ENCODE peak calls at places on chromosomes 7 and 10, in five cellular contexts. S is tibial nerve, U is foreskin keratinocyte, H is astrocyte, C is left ventricle myocardium inferior. A is an unnamed sample.

GRCh38 chr10:64762861-64763260 is 1241.7 kb downstream of the REEP3 start:
- DNase-seq in C (no peak), U (no peak), H (no peak), S (no peak), A (no peak)

GRCh38 chr10:3126741-3127342 is 45.7 kb downstream of the PITRM1 start:
- DNase-seq in U (peak; percentile 50), H (no peak), C (peak; percentile 56), S (no peak), A (no peak)

GRCh38 chr10:77578583-77579227 is 58.9 kb downstream of the KCNMA1 start:
- DNase-seq in S (no peak), U (peak; percentile 89), H (peak; percentile 37), C (no peak), A (no peak)

GRCh38 chr10:73591578-73591902 is 398 bp upstream of the USP54 start:
- DNase-seq in S (no peak), U (no peak), H (no peak), C (no peak), A (no peak)

GRCh38 chr10:113111900-113112853 is 162.1 kb downstream of the TCF7L2 start:
- DNase-seq in C (no peak), S (no peak), U (peak; percentile 81), H (no peak), A (no peak)

GRCh38 chr10:116888380-116889055 is 39.2 kb downstream of the ENO4 start:
- DNase-seq in H (peak; percentile 86), S (no peak), U (peak; percentile 91), C (peak; percentile 33), A (peak; percentile 81)

GRCh38 chr10:85548038-85548437 is 818.6 kb downstream of the GRID1 start:
- DNase-seq in S (no peak), U (peak; percentile 83), C (peak; percentile 14), H (peak; percentile 21), A (no peak)

GRCh38 chr10:125707852-125708468 is 11.5 kb upstream of the EDRF1 start:
- DNase-seq in S (no peak), U (peak; percentile 48), H (peak; percentile 22), C (no peak), A (no peak)

GRCh38 chr10:128416231-128416630 is 290.0 kb upstream of the MKI67 start:
- DNase-seq in S (no peak), C (no peak), U (no peak), H (no peak), A (no peak)

GRCh38 chr10:21517134-21517982 is 8.1 kb downstream of the SKIDA1 start:
- DNase-seq in S (no peak), C (peak; percentile 68), H (peak; percentile 64), U (peak; percentile 57), A (peak; percentile 90)

GRCh38 chr10:70786799-70787415 is 1.7 kb upstream of the TBATA start:
- DNase-seq in S (no peak), H (peak; percentile 49), U (no peak), C (no peak), A (no peak)

GRCh38 chr10:4947635-4948596 is 15.3 kb upstream of the AKR1C1 start:
- DNase-seq in C (no peak), S (peak; percentile 22), H (peak; percentile 85), U (peak; percentile 91), A (peak; percentile 53)

GRCh38 chr10:112819231-112819630 is 130.8 kb upstream of the TCF7L2 start:
- DNase-seq in C (no peak), S (no peak), U (no peak), H (no peak), A (no peak)

GRCh38 chr10:12353399-12354027 is 4.2 kb downstream of the CAMK1D start:
- DNase-seq in S (no peak), U (no peak), H (no peak), C (no peak), A (no peak)

GRCh38 chr10:132651511-132652029 is 114.0 kb downstream of the INPP5A start:
- DNase-seq in S (no peak), H (no peak), U (no peak), C (no peak), A (no peak)

GRCh38 chr10:74145133-74145532 is 5.5 kb downstream of the AP3M1 start:
- DNase-seq in H (peak; percentile 77), C (no peak), U (no peak), S (no peak), A (no peak)

GRCh38 chr10:132368881-132369635 is 27.9 kb upstream of the PWWP2B start:
- DNase-seq in S (no peak), H (peak; percentile 38), C (no peak), U (peak; percentile 72), A (no peak)

GRCh38 chr10:98055875-98056516 is 25.6 kb upstream of the CRTAC1 start:
- DNase-seq in C (no peak), U (peak; percentile 13), S (no peak), H (peak; percentile 4), A (no peak)

GRCh38 chr7:86825264-86825663 is 181.6 kb downstream of the GRM3 start:
- DNase-seq in U (no peak), H (no peak), C (no peak), S (no peak), A (no peak)

GRCh38 chr7:24751484-24751883 is 5.8 kb downstream of the GSDME start:
- DNase-seq in S (no peak), H (peak; percentile 57), C (no peak), U (no peak), A (no peak)

GRCh38 chr7:91344911-91345310 is 80.7 kb downstream of the FZD1 start:
- DNase-seq in U (peak; percentile 37), S (no peak), H (peak; percentile 56), C (no peak), A (no peak)

GRCh38 chr7:24905996-24906770 is 73.8 kb downstream of the OSBPL3 start:
- DNase-seq in U (peak; percentile 83), H (no peak), S (no peak), C (no peak), A (no peak)

GRCh38 chr7:104848386-104848990 is 165.5 kb upstream of the KMT2E start:
- DNase-seq in S (peak; percentile 19), U (peak; percentile 20), C (no peak), H (peak; percentile 9), A (no peak)

GRCh38 chr7:101688183-101688831 is 59.2 kb upstream of the MYL10 start:
- DNase-seq in U (peak; percentile 10), C (peak; percentile 81), H (peak; percentile 15), S (peak; percentile 63), A (peak; percentile 94)

GRCh38 chr7:29042893-29043292 is 84.8 kb upstream of the TRIL start:
- DNase-seq in H (peak; percentile 8), U (no peak), C (no peak), S (no peak), A (no peak)

GRCh38 chr7:29035044-29035740 is 77.1 kb upstream of the TRIL start:
- DNase-seq in H (peak; percentile 92), S (no peak), C (no peak), U (peak; percentile 66), A (no peak)

GRCh38 chr7:29040570-29040906 is 82.4 kb upstream of the TRIL start:
- DNase-seq in S (no peak), U (no peak), C (no peak), H (peak; percentile 42), A (no peak)

GRCh38 chr7:29039747-29040569 is 81.8 kb upstream of the TRIL start:
- DNase-seq in U (no peak), S (no peak), H (peak; percentile 62), C (no peak), A (no peak)

DNA sequence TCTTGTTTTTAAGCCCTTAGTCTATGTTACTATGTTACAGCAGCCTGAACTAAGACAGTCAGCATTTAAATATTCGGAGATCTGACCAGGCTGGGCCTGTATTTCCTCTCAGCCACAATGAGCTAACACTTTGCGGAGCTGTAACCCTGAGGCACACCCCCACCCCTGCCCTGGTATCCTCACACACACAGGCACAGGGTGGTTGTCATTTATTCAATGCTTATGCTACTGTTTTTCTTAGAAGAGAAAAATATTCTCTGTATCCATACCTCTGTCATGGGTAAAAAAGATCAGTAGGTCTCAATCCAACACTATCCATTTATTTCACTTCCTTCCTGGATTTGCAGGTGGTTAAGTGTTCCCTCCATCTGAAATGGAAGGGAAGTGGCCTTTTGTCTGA is 80.3 kb upstream of the TRIL start:
- DNase-seq in H (peak; percentile 68), U (no peak), C (no peak), S (no peak), A (no peak)
- H3K4me1 ChIP-seq in H (peaks cover 37% of the 10 kb centered on the region), U (no peaks in the 10 kb centered on the region), C (peaks cover 64% of the 10 kb centered on the region), S (no peaks in the 10 kb centered on the region), A (peaks cover 9% of the 10 kb centered on the region)

DNA sequence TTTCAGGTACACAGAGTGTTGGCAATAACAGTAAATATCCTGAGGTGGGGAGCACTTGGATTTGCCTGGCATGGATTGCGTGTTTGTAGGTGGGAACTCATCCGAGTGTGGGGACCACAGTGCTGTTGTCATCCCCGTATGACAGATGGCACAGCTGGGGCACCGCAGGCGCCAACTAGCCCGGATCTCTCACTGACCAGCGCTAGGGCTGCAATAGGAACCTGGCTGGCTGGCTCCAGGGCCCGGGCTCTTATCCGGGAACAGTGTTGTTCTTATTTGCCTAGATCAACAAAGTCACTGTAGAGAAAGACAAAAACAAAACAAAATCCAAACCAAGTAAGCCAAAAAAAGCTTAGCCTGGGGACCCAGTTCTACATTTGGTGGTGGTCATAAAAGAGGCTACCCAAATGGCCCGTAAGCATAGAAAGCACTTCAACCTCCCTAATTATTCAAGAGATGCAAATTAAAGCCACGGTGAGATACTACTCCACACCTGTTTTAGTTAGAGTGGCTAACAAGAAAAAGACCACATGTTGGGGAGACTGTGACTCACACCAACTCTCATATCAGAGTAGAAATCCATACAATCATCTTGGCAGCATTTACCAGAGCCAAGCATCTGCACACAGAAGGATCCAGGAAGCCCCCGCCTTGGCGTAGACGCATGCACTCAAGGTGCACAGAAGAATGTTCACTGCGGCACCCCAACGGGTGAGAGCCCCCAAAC is 27.2 kb upstream of the PFKFB3 start:
- DNase-seq in U (no peak), H (no peak), C (no peak), S (no peak), A (peak; percentile 58)
- H3K27ac ChIP-seq in U (no peak overlapping the region), H (no peak overlapping the region), C (peak overlapping the region; percentile 78), S (no peak overlapping the region), A (no peak overlapping the region)

GRCh38 chr7:100509213-100509612 is 25.5 kb downstream of the NYAP1 start:
- DNase-seq in U (peak; percentile 98), H (peak; percentile 78), C (no peak), S (no peak), A (peak; percentile 38)
- H3K27me3 ChIP-seq in U (no peaks in the 10 kb centered on the region), H (peaks cover 2% of the 10 kb centered on the region), C (peaks cover 29% of the 10 kb centered on the region), S (no peaks in the 10 kb centered on the region), A (no peaks in the 10 kb centered on the region)

GRCh38 chr10:92593553-92594046 is 670 bp downstream of the KIF11 start:
- DNase-seq in C (no peak), U (peak; percentile 48), H (no peak), S (no peak), A (no peak)

GRCh38 chr10:92592761-92593552 is at the start of gene KIF11:
- DNase-seq in S (peak; percentile 97), U (peak; percentile 93), C (peak; percentile 99), H (peak; percentile 92), A (peak; percentile 98)

GRCh38 chr10:92598321-92598720 is 5.4 kb downstream of the KIF11 start:
- DNase-seq in C (no peak), S (no peak), H (no peak), U (no peak), A (no peak)

GRCh38 chr10:92594194-92594593 is 1.3 kb downstream of the KIF11 start:
- DNase-seq in C (no peak), S (no peak), U (no peak), H (no peak), A (no peak)

DNA sequence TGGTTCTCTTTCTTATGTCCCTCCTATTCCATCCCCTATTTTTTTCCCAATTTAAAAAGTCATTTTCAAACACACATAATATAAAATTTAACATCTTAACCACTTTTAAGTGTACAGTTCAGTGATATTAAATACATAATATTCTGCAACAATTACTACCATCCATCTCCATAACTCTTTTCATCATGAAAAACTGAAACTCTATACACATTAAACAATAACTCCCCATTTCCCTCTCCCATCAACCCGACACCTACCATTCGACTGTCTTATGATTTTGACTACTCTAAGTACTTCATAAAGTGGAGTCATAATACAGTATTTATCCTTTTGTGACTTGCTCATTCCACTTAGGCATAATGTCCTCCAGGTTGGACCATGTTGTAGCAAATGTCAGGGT is 2.6 kb downstream of the KIF11 start:
- DNase-seq in C (no peak), H (no peak), S (no peak), U (no peak), A (no peak)
- H3K4me1 ChIP-seq in C (peaks cover 25% of the 10 kb centered on the region), H (peaks cover 20% of the 10 kb centered on the region), S (no peaks in the 10 kb centered on the region), U (peaks cover 8% of the 10 kb centered on the region), A (no peaks in the 10 kb centered on the region)